ENCODE peak calls at places on chromosomes 3 and 15, in six cellular contexts. One of them, this sample, is unnamed.

GRCh38 chr3:162670181-162670580 is 1173.6 kb downstream of the OTOL1 start:
- DNase-seq in HCT116: no peak
- DNase-seq in coronary artery: no peak
- DNase-seq in AG09309: no peak
- DNase-seq in brain microvascular endothelial cell: no peak
- DNase-seq in choroid plexus epithelial cell: no peak
- DNase-seq in this sample: no peak

GRCh38 chr15:63039811-63040210 is 2.7 kb upstream of the TPM1 start:
- DNase-seq in HCT116: no peak
- DNase-seq in coronary artery: no peak
- DNase-seq in AG09309: no peak
- DNase-seq in brain microvascular endothelial cell: no peak
- DNase-seq in choroid plexus epithelial cell: no peak
- DNase-seq in this sample: no peak

GRCh38 chr3:147367676-147368075 is 38.7 kb downstream of the ZIC4 start:
- DNase-seq in HCT116: no peak
- DNase-seq in coronary artery: no peak
- DNase-seq in AG09309: no peak
- DNase-seq in brain microvascular endothelial cell: no peak
- DNase-seq in choroid plexus epithelial cell: no peak
- DNase-seq in this sample: no peak

GRCh38 chr3:48403533-48404439 is 26.1 kb downstream of the PLXNB1 start:
- DNase-seq in HCT116: no peak
- DNase-seq in coronary artery: no peak
- DNase-seq in AG09309: no peak
- DNase-seq in brain microvascular endothelial cell: no peak
- DNase-seq in choroid plexus epithelial cell: no peak
- DNase-seq in this sample: no peak

GRCh38 chr15:81270781-81271491 is 53.0 kb downstream of the STARD5 start:
- DNase-seq in HCT116: no peak
- DNase-seq in coronary artery: no peak
- DNase-seq in AG09309: peak; percentile 18
- DNase-seq in brain microvascular endothelial cell: peak; percentile 68
- DNase-seq in choroid plexus epithelial cell: no peak
- DNase-seq in this sample: no peak

GRCh38 chr15:31590609-31591008 is 264.0 kb downstream of the KLF13 start:
- DNase-seq in HCT116: no peak
- DNase-seq in coronary artery: no peak
- DNase-seq in AG09309: no peak
- DNase-seq in brain microvascular endothelial cell: no peak
- DNase-seq in choroid plexus epithelial cell: no peak
- DNase-seq in this sample: no peak

GRCh38 chr15:35466476-35466875 is 79.5 kb downstream of the DPH6 start:
- DNase-seq in HCT116: no peak
- DNase-seq in coronary artery: no peak
- DNase-seq in AG09309: no peak
- DNase-seq in brain microvascular endothelial cell: no peak
- DNase-seq in choroid plexus epithelial cell: no peak
- DNase-seq in this sample: no peak

GRCh38 chr15:27973886-27974285 is 125.2 kb downstream of the OCA2 start:
- DNase-seq in HCT116: no peak
- DNase-seq in coronary artery: no peak
- DNase-seq in AG09309: no peak
- DNase-seq in brain microvascular endothelial cell: no peak
- DNase-seq in choroid plexus epithelial cell: no peak
- DNase-seq in this sample: no peak

GRCh38 chr3:112390783-112391641 is 58.1 kb downstream of the CD200 start:
- DNase-seq in HCT116: no peak
- DNase-seq in coronary artery: no peak
- DNase-seq in AG09309: peak; percentile 84
- DNase-seq in brain microvascular endothelial cell: peak; percentile 97
- DNase-seq in choroid plexus epithelial cell: peak; percentile 99
- DNase-seq in this sample: no peak

GRCh38 chr3:196422976-196423781 is 9.0 kb downstream of the UBXN7 start:
- DNase-seq in HCT116: no peak
- DNase-seq in coronary artery: no peak
- DNase-seq in AG09309: no peak
- DNase-seq in brain microvascular endothelial cell: no peak
- DNase-seq in choroid plexus epithelial cell: no peak
- DNase-seq in this sample: no peak

GRCh38 chr3:373193-373784 is 176.7 kb downstream of the CHL1 start:
- DNase-seq in HCT116: no peak
- DNase-seq in coronary artery: no peak
- DNase-seq in AG09309: no peak
- DNase-seq in brain microvascular endothelial cell: no peak
- DNase-seq in choroid plexus epithelial cell: no peak
- DNase-seq in this sample: no peak

GRCh38 chr15:84685304-84685703 is 27.3 kb upstream of the NMB start:
- DNase-seq in HCT116: peak; percentile 50
- DNase-seq in coronary artery: peak; percentile 74
- DNase-seq in AG09309: peak; percentile 67
- DNase-seq in brain microvascular endothelial cell: peak; percentile 91
- DNase-seq in choroid plexus epithelial cell: peak; percentile 91
- DNase-seq in this sample: no peak

GRCh38 chr3:172581757-172582166 is 58.5 kb upstream of the TNFSF10 start:
- DNase-seq in HCT116: no peak
- DNase-seq in coronary artery: no peak
- DNase-seq in AG09309: no peak
- DNase-seq in brain microvascular endothelial cell: no peak
- DNase-seq in choroid plexus epithelial cell: no peak
- DNase-seq in this sample: no peak

GRCh38 chr3:183180105-183180763 is 17.7 kb upstream of the LAMP3 start:
- DNase-seq in HCT116: no peak
- DNase-seq in coronary artery: no peak
- DNase-seq in AG09309: no peak
- DNase-seq in brain microvascular endothelial cell: no peak
- DNase-seq in choroid plexus epithelial cell: peak; percentile 33
- DNase-seq in this sample: no peak

GRCh38 chr3:57752307-57752706 is 3.8 kb upstream of the SLMAP start:
- DNase-seq in HCT116: peak; percentile 88
- DNase-seq in coronary artery: no peak
- DNase-seq in AG09309: no peak
- DNase-seq in brain microvascular endothelial cell: no peak
- DNase-seq in choroid plexus epithelial cell: peak; percentile 48
- DNase-seq in this sample: no peak

GRCh38 chr3:57787867-57788623 is 31.9 kb downstream of the SLMAP start:
- DNase-seq in HCT116: no peak
- DNase-seq in coronary artery: no peak
- DNase-seq in AG09309: no peak
- DNase-seq in brain microvascular endothelial cell: peak; percentile 34
- DNase-seq in choroid plexus epithelial cell: peak; percentile 43
- DNase-seq in this sample: no peak

GRCh38 chr3:54983266-54983910 is 55.5 kb upstream of the LRTM1 start:
- DNase-seq in HCT116: no peak
- DNase-seq in coronary artery: no peak
- DNase-seq in AG09309: no peak
- DNase-seq in brain microvascular endothelial cell: no peak
- DNase-seq in choroid plexus epithelial cell: no peak
- DNase-seq in this sample: no peak

GRCh38 chr3:120425877-120426276 is 24.9 kb downstream of the FSTL1 start:
- DNase-seq in HCT116: no peak
- DNase-seq in coronary artery: peak; percentile 74
- DNase-seq in AG09309: peak; percentile 87
- DNase-seq in brain microvascular endothelial cell: peak; percentile 60
- DNase-seq in choroid plexus epithelial cell: peak; percentile 94
- DNase-seq in this sample: no peak

GRCh38 chr15:73897441-73898261 is 24.3 kb downstream of the TBC1D21 start:
- DNase-seq in HCT116: peak; percentile 37
- DNase-seq in coronary artery: peak; percentile 76
- DNase-seq in AG09309: peak; percentile 72
- DNase-seq in brain microvascular endothelial cell: peak; percentile 84
- DNase-seq in choroid plexus epithelial cell: peak; percentile 88
- DNase-seq in this sample: no peak

GRCh38 chr3:8776406-8776805 is 7.0 kb upstream of the OXTR start:
- DNase-seq in HCT116: no peak
- DNase-seq in coronary artery: no peak
- DNase-seq in AG09309: no peak
- DNase-seq in brain microvascular endothelial cell: peak; percentile 94
- DNase-seq in choroid plexus epithelial cell: peak; percentile 92
- DNase-seq in this sample: no peak

GRCh38 chr3:28575100-28575747 is 226.6 kb upstream of the AZI2 start:
- DNase-seq in HCT116: no peak
- DNase-seq in coronary artery: no peak
- DNase-seq in AG09309: no peak
- DNase-seq in brain microvascular endothelial cell: no peak
- DNase-seq in choroid plexus epithelial cell: no peak
- DNase-seq in this sample: no peak

GRCh38 chr15:41967506-41968206 is 4.7 kb downstream of the EHD4 start:
- DNase-seq in HCT116: no peak
- DNase-seq in coronary artery: peak; percentile 68
- DNase-seq in AG09309: no peak
- DNase-seq in brain microvascular endothelial cell: peak; percentile 23
- DNase-seq in choroid plexus epithelial cell: peak; percentile 48
- DNase-seq in this sample: no peak

GRCh38 chr3:64666171-64666581 is 21.6 kb downstream of the ADAMTS9 start:
- DNase-seq in HCT116: no peak
- DNase-seq in coronary artery: no peak
- DNase-seq in AG09309: no peak
- DNase-seq in brain microvascular endothelial cell: no peak
- DNase-seq in choroid plexus epithelial cell: peak; percentile 60
- DNase-seq in this sample: no peak

GRCh38 chr3:138173769-138174420 is 826 bp downstream of the DBR1 start:
- DNase-seq in HCT116: no peak
- DNase-seq in coronary artery: no peak
- DNase-seq in AG09309: no peak
- DNase-seq in brain microvascular endothelial cell: no peak
- DNase-seq in choroid plexus epithelial cell: peak; percentile 10
- DNase-seq in this sample: no peak

GRCh38 chr3:136734382-136735070 is 17.7 kb downstream of the STAG1 start:
- DNase-seq in HCT116: no peak
- DNase-seq in coronary artery: no peak
- DNase-seq in AG09309: no peak
- DNase-seq in brain microvascular endothelial cell: no peak
- DNase-seq in choroid plexus epithelial cell: no peak
- DNase-seq in this sample: no peak

GRCh38 chr3:195540526-195540925 is 2.6 kb downstream of the PPP1R2 start:
- DNase-seq in HCT116: no peak
- DNase-seq in coronary artery: no peak
- DNase-seq in AG09309: no peak
- DNase-seq in brain microvascular endothelial cell: no peak
- DNase-seq in choroid plexus epithelial cell: no peak
- DNase-seq in this sample: no peak

GRCh38 chr3:125166581-125166980 is 46.0 kb downstream of the SLC12A8 start:
- DNase-seq in HCT116: no peak
- DNase-seq in coronary artery: no peak
- DNase-seq in AG09309: no peak
- DNase-seq in brain microvascular endothelial cell: no peak
- DNase-seq in choroid plexus epithelial cell: no peak
- DNase-seq in this sample: no peak

GRCh38 chr3:125168711-125169410 is 43.7 kb downstream of the SLC12A8 start:
- DNase-seq in HCT116: no peak
- DNase-seq in coronary artery: no peak
- DNase-seq in AG09309: no peak
- DNase-seq in brain microvascular endothelial cell: no peak
- DNase-seq in choroid plexus epithelial cell: no peak
- DNase-seq in this sample: no peak

GRCh38 chr3:125163739-125164601 is 48.6 kb downstream of the SLC12A8 start:
- DNase-seq in HCT116: no peak
- DNase-seq in coronary artery: no peak
- DNase-seq in AG09309: no peak
- DNase-seq in brain microvascular endothelial cell: no peak
- DNase-seq in choroid plexus epithelial cell: peak; percentile 48
- DNase-seq in this sample: no peak

GRCh38 chr3:125165948-125166553 is 46.5 kb downstream of the SLC12A8 start:
- DNase-seq in HCT116: no peak
- DNase-seq in coronary artery: no peak
- DNase-seq in AG09309: no peak
- DNase-seq in brain microvascular endothelial cell: no peak
- DNase-seq in choroid plexus epithelial cell: no peak
- DNase-seq in this sample: no peak

GRCh38 chr3:125165189-125165947 is 47.2 kb downstream of the SLC12A8 start:
- DNase-seq in HCT116: no peak
- DNase-seq in coronary artery: no peak
- DNase-seq in AG09309: no peak
- DNase-seq in brain microvascular endothelial cell: peak; percentile 48
- DNase-seq in choroid plexus epithelial cell: peak; percentile 68
- DNase-seq in this sample: no peak
- TF ChIP-seq CTCF in HCT116: peak; percentile 31
- TF ChIP-seq CTCF in coronary artery: peak; percentile 38
- TF ChIP-seq CTCF in AG09309: peak; percentile 78
- TF ChIP-seq CTCF in brain microvascular endothelial cell: peak; percentile 87
- TF ChIP-seq CTCF in choroid plexus epithelial cell: peak; percentile 91
- TF ChIP-seq CTCF in this sample: no peak

GRCh38 chr3:141471160-141471559 is 15.7 kb upstream of the RASA2 start:
- DNase-seq in HCT116: no peak
- DNase-seq in coronary artery: no peak
- DNase-seq in AG09309: no peak
- DNase-seq in brain microvascular endothelial cell: peak; percentile 79
- DNase-seq in choroid plexus epithelial cell: no peak
- DNase-seq in this sample: no peak

GRCh38 chr3:141466633-141467169 is 20.1 kb upstream of the RASA2 start:
- DNase-seq in HCT116: no peak
- DNase-seq in coronary artery: no peak
- DNase-seq in AG09309: no peak
- DNase-seq in brain microvascular endothelial cell: no peak
- DNase-seq in choroid plexus epithelial cell: no peak
- DNase-seq in this sample: no peak

GRCh38 chr3:141465221-141465620 is 21.6 kb upstream of the RASA2 start:
- DNase-seq in HCT116: no peak
- DNase-seq in coronary artery: no peak
- DNase-seq in AG09309: no peak
- DNase-seq in brain microvascular endothelial cell: no peak
- DNase-seq in choroid plexus epithelial cell: peak; percentile 58
- DNase-seq in this sample: no peak

GRCh38 chr3:141469712-141470111 is 17.1 kb upstream of the RASA2 start:
- DNase-seq in HCT116: no peak
- DNase-seq in coronary artery: no peak
- DNase-seq in AG09309: no peak
- DNase-seq in brain microvascular endothelial cell: no peak
- DNase-seq in choroid plexus epithelial cell: no peak
- DNase-seq in this sample: no peak
- TF ChIP-seq CTCF in HCT116: no peak
- TF ChIP-seq CTCF in coronary artery: no peak
- TF ChIP-seq CTCF in AG09309: no peak
- TF ChIP-seq CTCF in brain microvascular endothelial cell: no peak
- TF ChIP-seq CTCF in choroid plexus epithelial cell: no peak
- TF ChIP-seq CTCF in this sample: no peak

GRCh38 chr3:24494616-24495333 is at the start of gene THRB:
- DNase-seq in HCT116: peak; percentile 27
- DNase-seq in coronary artery: peak; percentile 87
- DNase-seq in AG09309: no peak
- DNase-seq in brain microvascular endothelial cell: no peak
- DNase-seq in choroid plexus epithelial cell: peak; percentile 48
- DNase-seq in this sample: peak; percentile 28
- TF ChIP-seq CTCF in HCT116: no peak
- TF ChIP-seq CTCF in coronary artery: no peak
- TF ChIP-seq CTCF in AG09309: peak; percentile 22
- TF ChIP-seq CTCF in brain microvascular endothelial cell: peak; percentile 31
- TF ChIP-seq CTCF in choroid plexus epithelial cell: peak; percentile 30
- TF ChIP-seq CTCF in this sample: no peak

GRCh38 chr15:54277834-54278233 is 299.6 kb downstream of the UNC13C start:
- DNase-seq in HCT116: no peak
- DNase-seq in coronary artery: no peak
- DNase-seq in AG09309: no peak
- DNase-seq in brain microvascular endothelial cell: no peak
- DNase-seq in choroid plexus epithelial cell: no peak
- DNase-seq in this sample: no peak

GRCh38 chr15:54273928-54274327 is 295.7 kb downstream of the UNC13C start:
- DNase-seq in HCT116: no peak
- DNase-seq in coronary artery: no peak
- DNase-seq in AG09309: no peak
- DNase-seq in brain microvascular endothelial cell: no peak
- DNase-seq in choroid plexus epithelial cell: no peak
- DNase-seq in this sample: no peak
- TF ChIP-seq CTCF in HCT116: no peak
- TF ChIP-seq CTCF in coronary artery: no peak
- TF ChIP-seq CTCF in AG09309: no peak
- TF ChIP-seq CTCF in brain microvascular endothelial cell: no peak
- TF ChIP-seq CTCF in choroid plexus epithelial cell: no peak
- TF ChIP-seq CTCF in this sample: no peak

GRCh38 chr3:186002884-186003472 is 65.2 kb upstream of the TRA2B start:
- DNase-seq in HCT116: peak; percentile 31
- DNase-seq in coronary artery: no peak
- DNase-seq in AG09309: no peak
- DNase-seq in brain microvascular endothelial cell: no peak
- DNase-seq in choroid plexus epithelial cell: peak; percentile 67
- DNase-seq in this sample: no peak
- TF ChIP-seq CTCF in HCT116: peak; percentile 44
- TF ChIP-seq CTCF in coronary artery: no peak
- TF ChIP-seq CTCF in AG09309: peak; percentile 35
- TF ChIP-seq CTCF in brain microvascular endothelial cell: peak; percentile 67
- TF ChIP-seq CTCF in choroid plexus epithelial cell: peak; percentile 66
- TF ChIP-seq CTCF in this sample: no peak